ENCODE peak calls at places on chromosomes 12 and 14, in eight cellular contexts. O is adrenal gland, W is right cardiac atrium, D is dorsolateral prefrontal cortex, L is breast epithelium, I is body of pancreas, J is OCI-LY7, N is fibroblast of lung. Y is an unnamed sample.

GRCh38 chr12:28172434-28173030 is 17.7 kb upstream of the CCDC91 start:
- DNase-seq in D (no peak), O (no peak), I (peak; percentile 53), W (no peak), N (peak; percentile 58), J (peak; percentile 13), L (no peak), Y (no peak)

GRCh38 chr12:2925322-2925995 is 33.7 kb upstream of the TEAD4 start:
- DNase-seq in L (no peak), N (peak; percentile 7), D (no peak), J (no peak), O (no peak), W (no peak), I (no peak), Y (peak; percentile 2)

GRCh38 chr12:118494776-118495175 is 118.4 kb downstream of the SUDS3 start:
- DNase-seq in N (no peak), J (no peak), L (no peak), O (no peak), D (no peak), W (no peak), I (no peak), Y (no peak)

GRCh38 chr12:51813931-51814310 is 34.6 kb downstream of the FIGNL2 start:
- DNase-seq in L (no peak), W (no peak), I (no peak), J (no peak), O (no peak), N (no peak), D (no peak), Y (no peak)

GRCh38 chr14:90342327-90342726 is 10.6 kb upstream of the NRDE2 start:
- DNase-seq in J (no peak), L (no peak), W (no peak), O (no peak), I (no peak), N (no peak), D (no peak), Y (no peak)

GRCh38 chr12:103677341-103677740 is 90.3 kb downstream of the STAB2 start:
- DNase-seq in O (no peak), J (no peak), W (no peak), I (peak; percentile 34), D (no peak), N (no peak), L (peak; percentile 90), Y (no peak)

GRCh38 chr14:21528381-21529348 is 2.5 kb upstream of the SALL2 start:
- DNase-seq in N (peak; percentile 41), D (no peak), J (peak; percentile 63), O (no peak), I (no peak), L (no peak), W (no peak), Y (no peak)

GRCh38 chr12:91274886-91275285 is 92.3 kb upstream of the DCN start:
- DNase-seq in D (no peak), O (no peak), N (peak; percentile 51), W (no peak), L (no peak), I (peak; percentile 47), J (no peak), Y (no peak)

GRCh38 chr12:79001404-79001803 is 136.8 kb downstream of the SYT1 start:
- DNase-seq in I (no peak), J (no peak), N (no peak), L (no peak), D (no peak), W (no peak), O (no peak), Y (no peak)

GRCh38 chr14:59318908-59319307 is 130.4 kb downstream of the DAAM1 start:
- DNase-seq in J (no peak), L (no peak), W (peak; percentile 72), O (no peak), N (no peak), D (no peak), I (no peak), Y (no peak)

GRCh38 chr12:56128669-56129209 is 672 bp downstream of the ESYT1 start:
- DNase-seq in D (no peak), J (no peak), W (peak; percentile 72), O (no peak), I (no peak), L (no peak), N (peak; percentile 29), Y (no peak)

GRCh38 chr14:101185081-101185835 is 281.7 kb upstream of the RTL1 start:
- DNase-seq in O (peak; percentile 33), W (no peak), D (no peak), J (no peak), I (peak; percentile 1), N (no peak), L (peak; percentile 7), Y (no peak)

GRCh38 chr12:124774462-124775167 is 89.0 kb downstream of the SCARB1 start:
- DNase-seq in W (no peak), L (no peak), N (peak; percentile 99), O (peak; percentile 85), D (peak; percentile 71), I (no peak), J (peak; percentile 45), Y (no peak)

GRCh38 chr12:26121323-26121740 is 3.5 kb downstream of the BHLHE41 start:
- DNase-seq in J (no peak), O (no peak), W (no peak), N (peak; percentile 24), L (no peak), I (no peak), D (no peak), Y (no peak)
- H3K4me3 ChIP-seq in J (no peak overlapping the region), O (no peak overlapping the region), W (peak overlapping the region; percentile 76), N (no peak overlapping the region), L (peak overlapping the region; percentile 72), I (no peak overlapping the region), D (peak overlapping the region; percentile 87), Y (peak overlapping the region; percentile 72)

GRCh38 chr14:53850714-53851296 is 105.8 kb downstream of the BMP4 start:
- DNase-seq in W (no peak), J (no peak), L (no peak), O (no peak), I (no peak), D (no peak), N (peak; percentile 82), Y (no peak)
- H3K27ac ChIP-seq in W (no peak overlapping the region), J (no peak overlapping the region), L (no peak overlapping the region), O (no peak overlapping the region), I (peak overlapping the region; percentile 45), D (no peak overlapping the region), N (no peak overlapping the region), Y (no peak overlapping the region)

GRCh38 chr14:34554540-34555250 is 15.2 kb upstream of the EAPP start:
- DNase-seq in N (no peak), O (no peak), D (peak; percentile 13), L (no peak), I (peak; percentile 26), J (peak; percentile 30), W (no peak), Y (peak; percentile 11)
- H3K4me3 ChIP-seq in N (no peak overlapping the region), O (no peak overlapping the region), D (no peak overlapping the region), L (no peak overlapping the region), I (no peak overlapping the region), J (peak overlapping the region; percentile 30), W (no peak overlapping the region), Y (no peak overlapping the region)

GRCh38 chr14:68961781-68962584 is 17.1 kb downstream of the ACTN1 start:
- DNase-seq in J (no peak), N (peak; percentile 86), O (peak; percentile 86), W (no peak), L (no peak), I (peak; percentile 53), D (peak; percentile 71), Y (no peak)

GRCh38 chr14:68960123-68960522 is 19.0 kb downstream of the ACTN1 start:
- DNase-seq in L (no peak), N (no peak), O (no peak), J (no peak), D (no peak), W (no peak), I (no peak), Y (no peak)

GRCh38 chr14:68959035-68959434 is 20.1 kb downstream of the ACTN1 start:
- DNase-seq in J (no peak), L (no peak), D (no peak), W (no peak), O (no peak), I (no peak), N (peak; percentile 66), Y (no peak)

GRCh38 chr14:68962681-68963080 is 16.4 kb downstream of the ACTN1 start:
- DNase-seq in I (no peak), W (no peak), J (no peak), L (no peak), N (no peak), O (no peak), D (no peak), Y (no peak)

GRCh38 chr14:68961361-68961760 is 17.7 kb downstream of the ACTN1 start:
- DNase-seq in I (no peak), D (no peak), W (no peak), J (no peak), L (no peak), O (no peak), N (no peak), Y (no peak)
- H3K27ac ChIP-seq in I (no peak overlapping the region), D (no peak overlapping the region), W (no peak overlapping the region), J (no peak overlapping the region), L (peak overlapping the region; percentile 81), O (peak overlapping the region; percentile 62), N (peak overlapping the region; percentile 45), Y (peak overlapping the region; percentile 97)

GRCh38 chr12:108732489-108732888 is 1.2 kb upstream of the CORO1C start:
- DNase-seq in L (no peak), D (no peak), O (no peak), I (no peak), N (no peak), J (no peak), W (no peak), Y (no peak)
- H3K4me3 ChIP-seq in L (peak overlapping the region; percentile 92), D (peak overlapping the region; percentile 93), O (no peak overlapping the region), I (peak overlapping the region; percentile 7), N (peak overlapping the region; percentile 48), J (peak overlapping the region; percentile 90), W (peak overlapping the region; percentile 15), Y (peak overlapping the region; percentile 100)

DNA sequence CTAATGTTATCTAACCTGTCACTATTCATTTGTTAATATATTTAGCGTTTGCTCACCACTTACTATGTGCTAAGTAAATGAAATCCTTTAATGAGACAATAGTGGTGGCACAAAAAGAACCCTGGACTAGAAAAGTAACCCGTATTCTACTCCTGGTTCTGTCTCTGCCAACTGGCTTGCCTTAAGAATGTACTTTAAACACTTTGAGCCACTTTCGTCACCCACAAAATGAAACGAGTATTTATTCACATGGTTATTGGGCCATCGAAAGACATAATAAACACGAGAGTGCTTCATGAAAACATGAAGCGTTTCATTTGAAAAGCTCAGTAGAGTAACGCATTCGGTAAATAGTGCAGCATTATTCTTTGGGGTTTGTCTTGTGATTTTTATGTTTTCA is 254.7 kb downstream of the EGLN3 start:
- DNase-seq in W (no peak), N (no peak), O (no peak), L (no peak), J (no peak), I (no peak), D (no peak), Y (no peak)
- H3K27ac ChIP-seq in W (no peak overlapping the region), N (no peak overlapping the region), O (no peak overlapping the region), L (no peak overlapping the region), J (no peak overlapping the region), I (no peak overlapping the region), D (no peak overlapping the region), Y (no peak overlapping the region)

Y was measured in tibial artery.